ENCODE peak calls at places on chromosomes 11 and 22, in seven cellular contexts. One of them, this sample, is unnamed. For H3K4me1 and H3K36me3, the result is how much of the 10 kb centered on the place peaks cover.

GRCh38 chr22:32951081-32951806 is 106.9 kb downstream of the SYN3 start:
- DNase-seq in right atrium auricular region: no peak
- DNase-seq in tibial artery: no peak
- DNase-seq in MM.1S: no peak
- DNase-seq in GM23338: peak
- DNase-seq in mesendoderm: peak
- DNase-seq in upper lobe of right lung: no peak
- DNase-seq in this sample: peak

GRCh38 chr22:43412808-43413785 is 1.3 kb downstream of the MPPED1 start:
- DNase-seq in upper lobe of right lung: no peak
- DNase-seq in right atrium auricular region: no peak
- DNase-seq in MM.1S: no peak
- DNase-seq in tibial artery: no peak
- DNase-seq in mesendoderm: no peak
- DNase-seq in GM23338: no peak
- DNase-seq in this sample: no peak

GRCh38 chr11:10439924-10440323 is 15.1 kb upstream of the AMPD3 start:
- DNase-seq in mesendoderm: no peak
- DNase-seq in upper lobe of right lung: no peak
- DNase-seq in right atrium auricular region: no peak
- DNase-seq in GM23338: no peak
- DNase-seq in MM.1S: no peak
- DNase-seq in tibial artery: no peak
- DNase-seq in this sample: no peak

GRCh38 chr11:27217948-27218410 is 145.0 kb downstream of the CCDC34 start:
- DNase-seq in tibial artery: no peak
- DNase-seq in right atrium auricular region: no peak
- DNase-seq in upper lobe of right lung: no peak
- DNase-seq in GM23338: no peak
- DNase-seq in mesendoderm: no peak
- DNase-seq in MM.1S: no peak
- DNase-seq in this sample: no peak

GRCh38 chr11:19913893-19914249 is 201.2 kb downstream of the NAV2 start:
- DNase-seq in upper lobe of right lung: no peak
- DNase-seq in mesendoderm: no peak
- DNase-seq in tibial artery: no peak
- DNase-seq in right atrium auricular region: no peak
- DNase-seq in GM23338: no peak
- DNase-seq in MM.1S: no peak
- DNase-seq in this sample: no peak

GRCh38 chr22:50145741-50146439 is 24.6 kb upstream of the PANX2 start:
- DNase-seq in MM.1S: no peak
- DNase-seq in mesendoderm: no peak
- DNase-seq in right atrium auricular region: no peak
- DNase-seq in tibial artery: no peak
- DNase-seq in GM23338: no peak
- DNase-seq in upper lobe of right lung: no peak
- DNase-seq in this sample: no peak

GRCh38 chr22:33271390-33272161 is 213.4 kb upstream of the SYN3 start:
- DNase-seq in mesendoderm: no peak
- DNase-seq in MM.1S: no peak
- DNase-seq in right atrium auricular region: peak
- DNase-seq in tibial artery: peak
- DNase-seq in upper lobe of right lung: no peak
- DNase-seq in GM23338: no peak
- DNase-seq in this sample: no peak

GRCh38 chr11:118895093-118896039 is 11.7 kb downstream of the CXCR5 start:
- DNase-seq in right atrium auricular region: no peak
- DNase-seq in MM.1S: no peak
- DNase-seq in mesendoderm: no peak
- DNase-seq in upper lobe of right lung: no peak
- DNase-seq in GM23338: peak
- DNase-seq in tibial artery: no peak
- DNase-seq in this sample: no peak

GRCh38 chr11:69653406-69653960 is 12.5 kb downstream of the CCND1 start:
- DNase-seq in upper lobe of right lung: peak
- DNase-seq in right atrium auricular region: no peak
- DNase-seq in GM23338: no peak
- DNase-seq in mesendoderm: no peak
- DNase-seq in tibial artery: peak
- DNase-seq in MM.1S: no peak
- DNase-seq in this sample: no peak

GRCh38 chr11:131884461-131885073 is 514.2 kb downstream of the NTM start:
- DNase-seq in tibial artery: no peak
- DNase-seq in MM.1S: no peak
- DNase-seq in right atrium auricular region: no peak
- DNase-seq in GM23338: no peak
- DNase-seq in upper lobe of right lung: no peak
- DNase-seq in mesendoderm: no peak
- DNase-seq in this sample: no peak

GRCh38 chr11:67468056-67468455 is 995 bp downstream of the TMEM134 start:
- DNase-seq in tibial artery: peak
- DNase-seq in MM.1S: no peak
- DNase-seq in right atrium auricular region: no peak
- DNase-seq in GM23338: no peak
- DNase-seq in upper lobe of right lung: peak
- DNase-seq in mesendoderm: no peak
- DNase-seq in this sample: no peak

GRCh38 chr11:90476442-90477007 is 253.7 kb upstream of the CHORDC1 start:
- DNase-seq in GM23338: peak
- DNase-seq in right atrium auricular region: no peak
- DNase-seq in MM.1S: peak
- DNase-seq in mesendoderm: peak
- DNase-seq in tibial artery: no peak
- DNase-seq in upper lobe of right lung: no peak
- DNase-seq in this sample: no peak

GRCh38 chr11:103948331-103948730 is 88.1 kb upstream of the DDI1 start:
- DNase-seq in upper lobe of right lung: no peak
- DNase-seq in right atrium auricular region: no peak
- DNase-seq in tibial artery: no peak
- DNase-seq in MM.1S: no peak
- DNase-seq in mesendoderm: no peak
- DNase-seq in GM23338: no peak
- DNase-seq in this sample: no peak

GRCh38 chr11:16001899-16002426 is 354.4 kb downstream of the SOX6 start:
- DNase-seq in GM23338: peak
- DNase-seq in tibial artery: no peak
- DNase-seq in upper lobe of right lung: peak
- DNase-seq in right atrium auricular region: no peak
- DNase-seq in MM.1S: peak
- DNase-seq in mesendoderm: peak
- DNase-seq in this sample: no peak

GRCh38 chr11:117814766-117815261 is 9.7 kb downstream of the FXYD2 start:
- DNase-seq in upper lobe of right lung: peak
- DNase-seq in GM23338: no peak
- DNase-seq in tibial artery: no peak
- DNase-seq in mesendoderm: no peak
- DNase-seq in MM.1S: peak
- DNase-seq in right atrium auricular region: peak
- DNase-seq in this sample: no peak
- H3K4me1 ChIP-seq in upper lobe of right lung: under half
- H3K4me1 ChIP-seq in GM23338: under half
- H3K4me1 ChIP-seq in tibial artery: under half
- H3K4me1 ChIP-seq in mesendoderm: under half
- H3K4me1 ChIP-seq in MM.1S: under half
- H3K4me1 ChIP-seq in right atrium auricular region: under half
- H3K4me1 ChIP-seq in this sample: under half

GRCh38 chr11:35146711-35147110 is 7.7 kb downstream of the CD44 start:
- DNase-seq in MM.1S: no peak
- DNase-seq in tibial artery: no peak
- DNase-seq in GM23338: no peak
- DNase-seq in upper lobe of right lung: no peak
- DNase-seq in mesendoderm: no peak
- DNase-seq in right atrium auricular region: no peak
- DNase-seq in this sample: no peak
- H3K36me3 ChIP-seq in MM.1S: under half
- H3K36me3 ChIP-seq in tibial artery: under half
- H3K36me3 ChIP-seq in GM23338: under half
- H3K36me3 ChIP-seq in upper lobe of right lung: under half
- H3K36me3 ChIP-seq in mesendoderm: under half
- H3K36me3 ChIP-seq in right atrium auricular region: under half
- H3K36me3 ChIP-seq in this sample: under half

GRCh38 chr22:37308385-37309200 is 26.3 kb downstream of the CYTH4 start:
- DNase-seq in right atrium auricular region: no peak
- DNase-seq in tibial artery: no peak
- DNase-seq in MM.1S: no peak
- DNase-seq in GM23338: no peak
- DNase-seq in upper lobe of right lung: no peak
- DNase-seq in mesendoderm: no peak
- DNase-seq in this sample: no peak
- H3K4me1 ChIP-seq in right atrium auricular region: under half
- H3K4me1 ChIP-seq in tibial artery: under half
- H3K4me1 ChIP-seq in MM.1S: under half
- H3K4me1 ChIP-seq in GM23338: under half
- H3K4me1 ChIP-seq in upper lobe of right lung: under half
- H3K4me1 ChIP-seq in mesendoderm: under half
- H3K4me1 ChIP-seq in this sample: under half

DNA sequence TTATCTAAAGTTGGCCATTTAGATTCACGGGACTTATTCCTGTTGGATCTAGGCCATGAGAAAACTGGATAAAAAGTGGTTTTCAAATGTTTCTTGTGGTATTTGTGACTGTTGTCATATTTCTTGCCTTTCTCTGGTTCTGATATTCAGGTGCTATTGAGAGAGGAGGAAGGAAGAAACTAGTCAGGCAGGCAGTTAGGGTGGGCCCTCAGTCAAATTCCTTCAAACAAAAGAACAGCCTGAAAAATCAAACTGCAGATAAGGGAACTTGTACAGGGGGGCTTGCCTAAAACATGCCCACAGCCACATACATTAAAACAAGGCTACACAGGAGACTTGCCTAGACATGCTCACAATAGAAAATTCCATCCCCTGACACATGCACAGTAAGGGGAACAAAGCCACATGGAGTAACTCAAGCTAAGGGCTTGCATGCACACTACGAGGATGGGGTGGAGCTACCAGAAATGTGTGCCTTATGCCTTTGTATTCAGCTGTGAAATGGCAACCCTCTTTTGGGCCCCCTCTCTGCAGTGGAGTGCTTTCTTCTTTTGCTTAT is 18.2 kb downstream of the NCR3LG1 start:
- DNase-seq in MM.1S: no peak
- DNase-seq in upper lobe of right lung: no peak
- DNase-seq in GM23338: no peak
- DNase-seq in tibial artery: no peak
- DNase-seq in right atrium auricular region: no peak
- DNase-seq in mesendoderm: no peak
- DNase-seq in this sample: no peak
- H3K36me3 ChIP-seq in MM.1S: under half
- H3K36me3 ChIP-seq in upper lobe of right lung: under half
- H3K36me3 ChIP-seq in GM23338: under half
- H3K36me3 ChIP-seq in tibial artery: half or more
- H3K36me3 ChIP-seq in right atrium auricular region: half or more
- H3K36me3 ChIP-seq in mesendoderm: under half
- H3K36me3 ChIP-seq in this sample: under half

DNA sequence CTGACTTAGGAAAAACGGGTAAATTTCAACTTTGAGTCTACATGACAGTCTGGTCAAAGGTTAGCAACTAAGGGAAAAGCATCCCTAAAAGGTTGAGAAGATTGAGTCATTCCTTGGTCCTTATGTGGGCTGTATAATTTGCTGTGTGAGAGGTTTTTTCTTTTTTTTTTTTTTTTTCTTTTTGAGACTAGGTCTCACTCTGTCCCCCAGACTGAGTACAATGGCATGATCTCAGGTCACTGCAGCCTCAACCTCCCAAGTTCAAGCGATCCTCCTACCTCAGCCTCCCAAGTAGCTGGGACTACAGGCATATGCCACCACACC is 101.4 kb downstream of the MRTFA start:
- DNase-seq in tibial artery: no peak
- DNase-seq in right atrium auricular region: no peak
- DNase-seq in mesendoderm: no peak
- DNase-seq in GM23338: no peak
- DNase-seq in upper lobe of right lung: no peak
- DNase-seq in MM.1S: no peak
- DNase-seq in this sample: no peak
- H3K4me1 ChIP-seq in tibial artery: half or more
- H3K4me1 ChIP-seq in right atrium auricular region: under half
- H3K4me1 ChIP-seq in mesendoderm: under half
- H3K4me1 ChIP-seq in GM23338: under half
- H3K4me1 ChIP-seq in upper lobe of right lung: under half
- H3K4me1 ChIP-seq in MM.1S: under half
- H3K4me1 ChIP-seq in this sample: under half

GRCh38 chr11:116893906-116894305 is 56.5 kb upstream of the APOA1 start:
- DNase-seq in mesendoderm: no peak
- DNase-seq in upper lobe of right lung: no peak
- DNase-seq in MM.1S: no peak
- DNase-seq in tibial artery: no peak
- DNase-seq in right atrium auricular region: no peak
- DNase-seq in GM23338: no peak
- DNase-seq in this sample: no peak
- H3K36me3 ChIP-seq in mesendoderm: under half
- H3K36me3 ChIP-seq in upper lobe of right lung: under half
- H3K36me3 ChIP-seq in MM.1S: under half
- H3K36me3 ChIP-seq in tibial artery: under half
- H3K36me3 ChIP-seq in right atrium auricular region: under half
- H3K36me3 ChIP-seq in GM23338: under half
- H3K36me3 ChIP-seq in this sample: under half

DNA sequence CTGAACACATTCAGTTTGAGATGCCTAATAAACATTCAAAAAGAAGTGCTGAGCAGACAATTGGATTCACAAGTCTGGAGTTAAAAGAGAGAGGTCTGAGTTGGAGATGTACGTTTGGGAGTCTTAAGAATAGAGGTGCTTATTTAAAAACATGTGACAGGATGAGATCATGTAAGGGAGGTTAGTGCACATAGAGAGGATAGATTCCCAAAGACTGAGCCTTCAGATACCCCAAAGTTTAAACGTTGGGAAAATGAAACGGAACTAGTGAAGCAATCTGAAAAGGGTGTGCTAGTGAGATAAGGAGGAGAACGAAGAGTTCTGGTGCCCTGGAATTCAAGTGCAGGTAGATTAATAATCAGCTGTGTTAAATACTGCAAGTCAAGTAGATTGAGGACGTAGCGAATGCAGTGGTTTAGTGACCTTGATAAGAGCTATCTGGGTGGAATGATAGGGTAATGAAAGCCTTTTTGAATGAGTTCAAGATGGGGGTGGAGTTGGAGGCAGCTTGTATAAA is 63.7 kb downstream of the HIPK3 start:
- DNase-seq in mesendoderm: peak
- DNase-seq in right atrium auricular region: no peak
- DNase-seq in GM23338: no peak
- DNase-seq in upper lobe of right lung: no peak
- DNase-seq in MM.1S: no peak
- DNase-seq in tibial artery: no peak
- DNase-seq in this sample: no peak
- H3K4me1 ChIP-seq in mesendoderm: under half
- H3K4me1 ChIP-seq in right atrium auricular region: under half
- H3K4me1 ChIP-seq in GM23338: under half
- H3K4me1 ChIP-seq in upper lobe of right lung: under half
- H3K4me1 ChIP-seq in MM.1S: under half
- H3K4me1 ChIP-seq in tibial artery: half or more
- H3K4me1 ChIP-seq in this sample: under half